ENCODE peak calls at places on chromosomes 7 and 10, in six cellular contexts. A, W, Y, Q, X and K are unnamed samples.

GRCh38 chr7:23349484-23350157 is 50.5 kb downstream of the MALSU1 start:
- DNase-seq in X (no peak), Y (no peak), Q (no peak), W (no peak), A (no peak), K (no peak)

GRCh38 chr10:30625110-30625509 is 4.4 kb downstream of the LYZL2 start:
- DNase-seq in X (no peak), Y (no peak), A (no peak), Q (no peak), W (no peak), K (no peak)

GRCh38 chr10:129740532-129741279 is 223.4 kb downstream of the EBF3 start:
- DNase-seq in X (no peak), Y (no peak), Q (no peak), W (no peak), A (peak), K (no peak)

GRCh38 chr7:5525271-5526189 is 101.9 kb upstream of the TNRC18 start:
- DNase-seq in Q (peak), A (no peak), W (no peak), X (no peak), Y (no peak), K (peak)

GRCh38 chr10:4775808-4776207 is 50.2 kb upstream of the AKR1E2 start:
- DNase-seq in Q (no peak), A (no peak), Y (no peak), X (no peak), W (no peak), K (no peak)

GRCh38 chr10:70578371-70578947 is 24.1 kb downstream of the PRF1 start:
- DNase-seq in W (no peak), Y (no peak), Q (peak), X (no peak), A (no peak), K (peak)

GRCh38 chr7:51340029-51340838 is 23.6 kb upstream of the COBL start:
- DNase-seq in X (no peak), A (no peak), Q (no peak), W (peak), Y (no peak), K (peak)

GRCh38 chr10:60646966-60647796 is 131.1 kb upstream of the CDK1 start:
- DNase-seq in W (peak), X (peak), Y (peak), Q (peak), A (no peak), K (peak)

GRCh38 chr7:93913197-93913596 is 6.8 kb downstream of the GNGT1 start:
- DNase-seq in A (no peak), Y (no peak), Q (no peak), X (no peak), W (no peak), K (no peak)

GRCh38 chr10:6062101-6062771 is at the start of gene IL2RA:
- DNase-seq in A (peak), Y (no peak), Q (no peak), W (no peak), X (no peak), K (no peak)

GRCh38 chr7:95718556-95719410 is 53.6 kb upstream of the DYNC1I1 start:
- DNase-seq in Q (no peak), W (no peak), X (no peak), A (no peak), Y (no peak), K (no peak)

GRCh38 chr7:149854611-149855367 is 16.6 kb downstream of the ZNF862 start:
- DNase-seq in Y (no peak), W (peak), X (no peak), A (no peak), Q (peak), K (peak)

GRCh38 chr7:112431803-112432202 is 18.5 kb upstream of the IFRD1 start:
- DNase-seq in X (no peak), Q (no peak), A (no peak), W (no peak), Y (no peak), K (no peak)

GRCh38 chr10:132667613-132668394 is 118.1 kb downstream of the NKX6-2 start:
- DNase-seq in Y (no peak), Q (no peak), A (no peak), W (no peak), X (no peak), K (no peak)

GRCh38 chr10:2245580-2245979 is 508.3 kb upstream of the ADARB2 start:
- DNase-seq in W (no peak), X (no peak), Q (no peak), Y (no peak), A (no peak), K (no peak)

GRCh38 chr7:154777489-154777888 is 225.4 kb downstream of the PAXIP1 start:
- DNase-seq in W (no peak), Y (no peak), A (no peak), X (no peak), Q (no peak), K (no peak)

DNA sequence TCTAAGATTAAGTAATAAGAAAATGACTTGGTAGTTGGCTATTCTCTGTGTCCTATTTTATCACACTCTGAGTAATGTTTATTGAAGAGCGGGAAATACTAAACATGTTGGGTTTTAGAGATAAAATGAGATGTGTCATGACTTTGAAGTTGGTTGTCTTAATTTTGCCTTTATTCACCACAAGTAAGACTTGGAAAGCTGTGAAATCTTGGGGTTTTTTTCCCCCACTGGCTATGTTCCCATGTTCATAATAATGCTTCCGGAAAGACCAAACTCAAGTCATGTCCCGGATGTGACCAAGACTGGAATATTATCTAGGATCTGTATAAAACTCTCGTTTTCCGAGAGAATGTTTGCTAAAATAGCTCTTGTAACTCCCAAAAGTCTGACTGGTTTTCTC is 169.4 kb downstream of the ZNF365 start:
- DNase-seq in A (no peak), W (no peak), Y (no peak), X (no peak), Q (no peak), K (no peak)
- TF ChIP-seq CTCF in A (no peak), W (no peak), Y (no peak), X (no peak), Q (no peak), K (no peak)

DNA sequence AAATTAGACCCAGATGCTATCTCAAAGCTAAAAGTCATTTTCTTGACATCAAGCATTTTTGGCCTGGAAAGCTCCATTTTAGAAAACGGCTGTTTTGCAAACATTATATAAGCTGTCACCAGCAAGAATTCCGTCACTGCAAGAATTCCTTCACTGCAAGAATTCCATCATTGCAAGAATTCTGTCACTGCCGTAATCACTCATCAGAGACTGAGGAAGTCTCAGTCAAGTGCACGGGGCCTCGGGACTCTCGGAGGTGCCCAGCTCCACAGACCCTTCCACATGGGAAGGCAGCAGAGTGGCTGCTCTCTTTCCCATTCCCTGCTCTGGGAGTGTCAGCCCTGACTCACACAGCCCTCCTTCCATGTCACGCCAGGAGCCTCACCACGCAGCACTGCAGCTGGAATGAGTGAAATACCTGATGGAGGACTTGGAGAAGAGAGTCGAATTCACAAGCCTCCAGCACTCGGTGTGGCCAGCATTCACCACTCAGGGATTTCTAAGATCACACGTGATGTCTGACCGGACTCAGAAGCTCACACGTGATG is 168.3 kb downstream of the PTPRN2 start:
- DNase-seq in Y (no peak), Q (no peak), W (no peak), A (peak), X (no peak), K (no peak)
- TF ChIP-seq CTCF in Y (no peak), Q (no peak), W (no peak), A (no peak), X (no peak), K (no peak)

GRCh38 chr10:80055760-80056159 is 22.7 kb upstream of the TMEM254 start:
- DNase-seq in W (no peak), A (no peak), Q (no peak), X (no peak), Y (no peak), K (no peak)
- TF ChIP-seq CTCF in W (no peak), A (no peak), Q (no peak), X (no peak), Y (no peak), K (no peak)

GRCh38 chr7:37916673-37917660 is at the start of gene SFRP4:
- DNase-seq in W (peak), A (peak), Y (peak), Q (peak), X (peak), K (peak)
- TF ChIP-seq CTCF in W (peak), A (peak), Y (peak), Q (peak), X (peak), K (peak)

DNA sequence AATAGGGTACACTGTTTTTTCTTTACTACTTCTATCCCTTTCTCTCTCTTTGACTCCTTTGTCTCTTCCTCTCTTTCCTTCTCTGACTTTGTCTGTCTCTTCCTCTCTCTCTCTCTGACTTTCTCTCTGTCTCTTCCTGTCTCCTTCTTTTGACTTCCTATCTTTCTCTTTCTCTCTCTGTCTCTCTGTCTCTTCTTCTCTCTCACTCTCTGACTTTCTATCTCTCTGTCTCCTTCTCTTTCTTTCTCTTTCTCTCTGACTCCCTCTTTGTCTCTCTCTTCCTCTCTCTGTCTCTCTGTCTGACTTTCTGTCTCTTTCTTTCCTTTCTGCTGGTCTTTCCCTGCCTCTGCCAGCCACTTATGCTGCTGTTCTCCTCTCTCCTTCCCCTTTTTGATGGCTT is 116.5 kb downstream of the CUBN start:
- DNase-seq in A (no peak), X (no peak), Q (no peak), W (no peak), Y (no peak), K (no peak)
- TF ChIP-seq CTCF in A (no peak), X (no peak), Q (no peak), W (no peak), Y (no peak), K (no peak)

GRCh38 chr10:35882422-35883150 is 240.5 kb upstream of the FZD8 start:
- DNase-seq in Y (no peak), A (no peak), Q (no peak), X (no peak), W (no peak), K (no peak)
- TF ChIP-seq CTCF in Y (no peak), A (no peak), Q (peak), X (no peak), W (no peak), K (no peak)

GRCh38 chr7:12826079-12826478 is 138.6 kb downstream of the ARL4A start:
- DNase-seq in W (no peak), Q (no peak), X (no peak), A (no peak), Y (no peak), K (no peak)
- TF ChIP-seq CTCF in W (no peak), Q (no peak), X (no peak), A (no peak), Y (no peak), K (no peak)

DNA sequence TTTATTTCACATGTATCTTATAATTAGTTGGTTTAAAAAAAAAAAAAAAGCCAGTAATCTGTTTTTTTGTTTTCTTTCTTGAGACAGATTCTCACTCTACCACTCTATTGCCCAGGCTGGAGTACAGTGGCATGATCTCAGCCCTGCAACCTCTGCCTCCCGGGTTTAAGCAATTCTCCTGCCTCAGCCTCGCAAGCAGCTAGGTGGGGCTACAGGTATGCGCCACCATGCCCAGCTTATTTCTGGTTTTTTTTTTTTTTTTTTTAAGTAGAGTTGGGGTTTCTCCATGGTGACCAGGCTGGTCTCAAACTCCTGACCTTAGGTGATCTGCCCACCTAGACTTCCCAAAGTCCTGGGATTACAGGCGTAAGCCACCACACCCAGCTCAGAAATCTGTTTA is 34.1 kb upstream of the CAPZA2 start:
- DNase-seq in Y (no peak), A (no peak), Q (no peak), W (no peak), X (no peak), K (peak)
- TF ChIP-seq CTCF in Y (no peak), A (no peak), Q (no peak), W (no peak), X (no peak), K (no peak)

DNA sequence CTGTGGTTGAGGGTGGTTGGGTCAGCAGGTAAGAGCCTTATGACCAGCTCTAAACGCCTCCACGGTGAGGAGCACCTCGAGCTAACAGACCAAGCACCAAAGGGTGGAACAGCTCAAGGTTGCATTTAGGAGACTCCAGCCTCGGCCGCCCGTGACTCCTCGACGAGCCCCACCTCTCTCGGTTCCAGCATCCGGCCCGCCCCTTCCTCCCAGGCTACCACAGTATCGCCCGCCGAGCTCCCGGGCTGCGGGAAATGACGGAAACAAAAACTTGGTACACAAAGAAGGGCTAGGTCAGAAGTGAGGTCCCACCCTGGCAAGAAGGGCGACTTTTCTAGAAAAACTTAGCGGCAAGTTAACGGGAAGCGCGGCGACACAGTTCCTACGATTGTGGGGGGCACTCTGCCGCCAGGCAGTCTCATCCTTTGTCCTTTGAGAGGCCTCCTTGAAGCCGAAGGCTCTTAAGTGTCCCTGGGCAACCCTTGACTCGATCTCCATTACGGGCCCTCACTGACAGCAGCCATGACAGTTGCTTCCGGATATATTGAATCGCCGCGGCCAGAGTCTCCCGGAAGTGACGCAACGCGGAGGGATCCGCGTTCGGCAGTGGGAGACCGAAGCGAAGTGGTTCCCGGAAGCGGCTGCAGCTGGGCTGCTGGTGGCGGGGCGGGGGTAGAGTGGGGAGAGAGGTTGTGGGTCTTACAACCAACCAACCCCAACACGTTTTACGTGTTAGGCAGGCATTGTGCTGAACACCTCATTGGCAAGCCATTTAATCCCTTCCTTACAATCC is 40.2 kb upstream of the ZNF518A start:
- DNase-seq in Y (peak), A (peak), Q (peak), X (no peak), W (peak), K (peak)
- TF ChIP-seq CTCF in Y (no peak), A (no peak), Q (peak), X (no peak), W (no peak), K (no peak)

DNA sequence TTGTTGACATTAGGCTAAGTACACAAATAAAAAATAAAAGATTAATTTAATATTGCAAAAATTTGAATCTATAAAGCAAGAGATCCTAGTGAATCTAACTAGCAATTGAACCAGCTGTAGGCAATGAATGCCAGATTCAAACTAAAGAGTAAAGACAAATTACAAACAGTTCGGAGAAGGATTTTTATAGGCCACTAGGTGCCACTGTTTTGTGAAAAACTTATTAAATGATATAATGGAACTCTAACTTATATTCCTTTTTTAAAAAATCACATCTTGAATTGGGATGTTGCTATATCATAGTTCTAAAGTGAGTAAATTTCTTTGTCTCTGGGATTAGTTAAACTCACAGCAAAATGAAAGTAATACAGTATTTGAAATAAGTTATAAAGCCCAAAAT is 39.1 kb upstream of the GNAI1 start:
- DNase-seq in X (no peak), Y (no peak), W (no peak), A (no peak), Q (no peak), K (no peak)
- TF ChIP-seq CTCF in X (peak), Y (peak), W (peak), A (peak), Q (no peak), K (no peak)